ENCODE peak calls at places on chromosomes 13 and 19, in five cellular contexts. H is spleen, C is HCT116, I is testis, D is sigmoid colon. M is an unnamed sample.

GRCh38 chr19:50823389-50824042 is at the start of gene KLK1:
- DNase-seq in D (no peak), H (no peak), I (no peak), C (no peak), M (peak; percentile 69)

GRCh38 chr13:79281335-79281734 is 124.7 kb downstream of the RBM26 start:
- DNase-seq in C (no peak), I (no peak), D (no peak), H (no peak), M (no peak)

GRCh38 chr19:4686700-4687099 is 16.6 kb upstream of the MYDGF start:
- DNase-seq in C (no peak), D (no peak), H (no peak), I (no peak), M (no peak)

GRCh38 chr13:26784704-26785639 is 24.4 kb upstream of the GPR12 start:
- DNase-seq in H (peak; percentile 92), C (no peak), D (no peak), I (no peak), M (no peak)

GRCh38 chr19:47124937-47125668 is 5.5 kb upstream of the SAE1 start:
- DNase-seq in C (peak; percentile 85), H (no peak), D (no peak), I (peak; percentile 40), M (no peak)

GRCh38 chr13:114179087-114179658 is at the start of gene CFAP97D2:
- DNase-seq in C (no peak), D (no peak), I (no peak), H (no peak), M (no peak)

GRCh38 chr19:45677351-45678230 is 9.6 kb downstream of the GIPR start:
- DNase-seq in H (peak; percentile 87), C (peak; percentile 99), I (peak; percentile 65), D (no peak), M (peak; percentile 84)

GRCh38 chr13:100596516-100596915 is 7.9 kb upstream of the GGACT start:
- DNase-seq in I (no peak), C (no peak), D (no peak), H (no peak), M (no peak)

GRCh38 chr19:8004723-8005513 is 523 bp downstream of the ELAVL1 start:
- DNase-seq in D (no peak), H (no peak), I (peak; percentile 34), C (no peak), M (peak; percentile 21)

GRCh38 chr13:27853871-27854270 is 61.6 kb downstream of the GSX1 start:
- DNase-seq in D (no peak), H (no peak), I (peak; percentile 46), C (no peak), M (no peak)

DNA sequence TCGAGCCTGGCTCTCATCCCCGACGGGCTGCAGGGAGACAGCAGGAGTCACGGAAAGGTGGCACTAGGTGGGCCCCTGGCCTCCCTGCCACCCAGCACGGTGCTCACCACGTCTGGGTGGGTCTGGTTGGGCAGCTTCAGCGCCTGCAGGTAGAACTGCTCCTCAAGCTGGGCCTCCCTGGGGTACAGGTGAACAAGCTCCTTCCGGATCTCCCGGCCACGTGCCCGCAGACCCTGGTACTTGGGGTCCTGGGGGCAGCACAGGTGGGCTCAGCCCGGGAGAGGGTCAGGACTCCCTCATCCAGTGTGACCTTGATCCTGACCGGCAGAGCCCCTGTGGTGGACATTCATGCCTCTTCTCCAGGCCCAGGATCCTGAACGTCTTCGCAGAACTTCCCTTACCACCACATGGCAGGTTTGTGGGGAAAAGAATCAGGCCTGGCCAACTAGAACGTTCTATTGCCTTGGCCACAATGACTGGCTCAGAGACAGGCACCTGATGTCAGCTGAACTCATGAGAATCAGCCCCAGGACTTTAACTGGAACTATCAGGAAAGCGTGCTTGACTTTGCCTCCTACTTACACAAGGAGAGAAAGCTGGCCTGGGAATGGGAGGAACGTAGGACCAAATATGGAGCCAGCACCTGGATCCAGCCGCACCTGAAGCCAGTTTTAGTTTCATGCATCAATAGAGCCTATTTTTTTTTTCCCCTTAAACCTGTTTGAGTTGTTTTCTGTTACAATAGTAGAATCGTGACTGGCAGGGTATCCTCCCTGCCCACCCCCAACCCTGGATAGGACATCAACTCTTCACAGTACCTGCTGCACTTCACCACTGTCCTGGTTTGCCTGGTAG is 8.9 kb downstream of the SARS2 start:
- DNase-seq in C (no peak), H (peak; percentile 66), I (no peak), D (no peak), M (no peak)
- TF ChIP-seq POLR2A in C (no peak), H (no peak), I (no peak), D (no peak), M (no peak)

DNA sequence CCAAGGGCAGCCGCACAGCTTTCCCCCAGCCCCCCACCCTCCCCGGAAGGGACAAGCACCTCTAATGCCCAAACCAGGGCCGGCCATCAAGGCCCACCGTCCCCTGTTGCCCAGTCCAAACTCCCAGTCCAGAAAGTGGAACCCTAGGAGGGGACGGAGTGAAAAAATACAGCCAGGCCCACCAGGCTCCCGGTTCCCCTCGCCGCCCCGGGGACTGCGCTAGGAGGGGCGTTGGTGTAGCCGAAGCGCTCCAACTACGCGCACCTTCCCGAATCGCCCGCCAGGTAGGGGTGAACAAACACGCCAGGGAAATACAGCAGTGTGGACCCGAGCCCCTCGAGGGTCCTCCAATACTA is 1.3 kb downstream of the KLF16 start:
- DNase-seq in I (no peak), C (no peak), H (no peak), D (no peak), M (no peak)
- H3K4me1 ChIP-seq in I (peaks cover 52% of the 10 kb centered on the region), C (peaks cover 50% of the 10 kb centered on the region), H (peaks cover 69% of the 10 kb centered on the region), D (peaks cover 60% of the 10 kb centered on the region), M (peaks cover 33% of the 10 kb centered on the region)

GRCh38 chr13:19181621-19182485 is at the start of gene TUBA3C:
- DNase-seq in H (no peak), I (peak; percentile 80), C (no peak), D (no peak), M (no peak)

GRCh38 chr13:19185086-19185864 is 3.7 kb upstream of the TUBA3C start:
- DNase-seq in H (peak; percentile 56), I (peak; percentile 57), D (no peak), C (no peak), M (no peak)

GRCh38 chr13:19182536-19182935 is 912 bp upstream of the TUBA3C start:
- DNase-seq in I (peak; percentile 13), D (no peak), H (no peak), C (no peak), M (no peak)

GRCh38 chr13:19184176-19184575 is 2.6 kb upstream of the TUBA3C start:
- DNase-seq in H (no peak), D (no peak), I (peak; percentile 13), C (no peak), M (no peak)

GRCh38 chr13:19183676-19184075 is 2.1 kb upstream of the TUBA3C start:
- DNase-seq in C (no peak), I (peak; percentile 1), D (no peak), H (no peak), M (no peak)
- H3K9me3 ChIP-seq in C (no peaks in the 10 kb centered on the region), I (no peaks in the 10 kb centered on the region), D (no peaks in the 10 kb centered on the region), H (no peaks in the 10 kb centered on the region), M (no peaks in the 10 kb centered on the region)

GRCh38 chr13:43023244-43023931 is at the start of gene DNAJC15:
- DNase-seq in H (peak; percentile 94), C (peak; percentile 63), I (peak; percentile 88), D (peak; percentile 87), M (peak; percentile 85)
- TF ChIP-seq POLR2A in H (no peak), C (no peak), I (no peak), D (peak; percentile 17), M (peak; percentile 69)

GRCh38 chr13:21053231-21053630 is 8.2 kb downstream of the LATS2 start:
- DNase-seq in I (no peak), C (no peak), H (no peak), D (no peak), M (no peak)

GRCh38 chr13:21055016-21055415 is 6.4 kb downstream of the LATS2 start:
- DNase-seq in C (no peak), H (no peak), D (no peak), I (no peak), M (no peak)

GRCh38 chr13:21058361-21058760 is 3.0 kb downstream of the LATS2 start:
- DNase-seq in C (no peak), D (no peak), I (no peak), H (no peak), M (no peak)

GRCh38 chr13:21054313-21054712 is 7.1 kb downstream of the LATS2 start:
- DNase-seq in C (no peak), H (no peak), D (no peak), I (no peak), M (no peak)

DNA sequence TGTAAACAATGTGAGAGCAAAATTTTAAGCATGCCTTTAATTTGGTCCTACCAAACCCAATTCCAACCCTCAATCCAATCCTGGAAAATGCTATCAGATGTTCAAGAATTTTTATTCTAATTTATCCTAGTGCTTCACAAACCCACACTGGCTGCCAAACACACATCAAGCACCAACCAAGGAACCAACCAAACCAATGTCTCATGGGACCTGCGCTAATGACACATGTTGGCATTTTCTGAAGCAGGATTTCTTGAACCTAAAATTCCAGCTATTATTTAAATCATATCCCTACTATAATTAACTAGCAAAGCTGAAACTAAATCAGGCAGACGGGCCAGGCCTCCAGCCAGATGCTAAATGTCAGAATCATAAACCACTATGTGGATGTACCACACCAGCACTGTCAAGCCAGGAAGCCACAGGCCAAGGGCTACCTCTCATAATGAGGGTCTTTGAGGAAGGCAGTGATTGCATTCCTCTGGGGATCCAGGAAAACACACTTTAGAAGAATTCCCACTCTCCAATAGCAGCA is 5.8 kb downstream of the LATS2 start:
- DNase-seq in H (no peak), C (no peak), D (no peak), I (no peak), M (no peak)
- H3K4me1 ChIP-seq in H (peaks cover 99% of the 10 kb centered on the region), C (peaks cover 16% of the 10 kb centered on the region), D (peaks cover 75% of the 10 kb centered on the region), I (no peaks in the 10 kb centered on the region), M (peaks cover 79% of the 10 kb centered on the region)

GRCh38 chr19:23560051-23560450 is 127.0 kb downstream of the ZNF675 start:
- DNase-seq in H (no peak), D (no peak), C (no peak), I (no peak), M (no peak)

GRCh38 chr19:23565256-23565655 is 121.8 kb downstream of the ZNF675 start:
- DNase-seq in D (no peak), C (no peak), I (no peak), H (no peak), M (no peak)

GRCh38 chr19:23563326-23563725 is 123.7 kb downstream of the ZNF675 start:
- DNase-seq in C (no peak), I (no peak), D (no peak), H (no peak), M (no peak)

GRCh38 chr19:23558541-23558940 is 128.5 kb downstream of the ZNF675 start:
- DNase-seq in H (no peak), I (no peak), D (no peak), C (no peak), M (no peak)

DNA sequence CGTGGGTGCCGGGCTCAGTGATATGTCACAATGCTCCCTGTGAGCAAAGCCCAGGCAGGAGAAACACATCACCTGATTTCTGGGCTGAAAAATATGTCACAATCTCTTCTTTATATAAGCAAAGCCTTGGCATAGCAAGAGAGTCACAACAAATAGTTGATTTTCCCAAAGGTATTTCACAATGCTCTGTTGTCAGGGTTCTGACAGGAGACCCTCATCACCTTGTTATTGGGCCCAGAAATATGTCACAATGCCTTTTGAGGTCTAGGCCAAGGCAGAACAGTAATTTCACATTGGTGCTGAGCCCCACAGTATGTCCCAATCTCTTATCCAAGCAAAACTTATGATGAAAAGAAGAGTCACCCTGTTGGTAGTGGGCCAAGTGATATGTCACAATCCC is 125.7 kb downstream of the ZNF675 start:
- DNase-seq in H (no peak), I (no peak), C (no peak), D (no peak), M (no peak)
- H3K9me3 ChIP-seq in H (no peaks in the 10 kb centered on the region), I (no peaks in the 10 kb centered on the region), C (peaks cover 26% of the 10 kb centered on the region), D (no peaks in the 10 kb centered on the region), M (no peaks in the 10 kb centered on the region)

M was measured in thyroid gland.